ENCODE peak calls at places on chromosome 3, in six cellular contexts. Q, M, N, Y, B and H are unnamed samples. For H3K36me3, the result is how much of the 10 kb centered on the place peaks cover.

GRCh38 chr3:28576590-28577220 is 228.1 kb upstream of the AZI2 start:
- DNase-seq in Y (no peak), M (no peak), B (no peak), N (no peak), Q (no peak), H (peak)

GRCh38 chr3:48636149-48636548 is 888 bp upstream of the SLC26A6 start:
- DNase-seq in Y (peak), M (no peak), N (no peak), Q (no peak), B (no peak), H (no peak)

GRCh38 chr3:157530637-157531300 is 27.6 kb upstream of the VEPH1 start:
- DNase-seq in Q (no peak), M (no peak), B (peak), N (no peak), Y (peak), H (no peak)

GRCh38 chr3:140151321-140151720 is 216.3 kb downstream of the CLSTN2 start:
- DNase-seq in M (no peak), N (no peak), Y (no peak), B (no peak), Q (no peak), H (no peak)

GRCh38 chr3:82103241-82103640 is 341.8 kb upstream of the GBE1 start:
- DNase-seq in N (no peak), B (no peak), Y (no peak), Q (no peak), M (no peak), H (no peak)

GRCh38 chr3:37811625-37812356 is 49.9 kb upstream of the CTDSPL start:
- DNase-seq in Y (no peak), Q (no peak), M (no peak), B (peak), N (no peak), H (no peak)

GRCh38 chr3:160133757-160134156 is 91.5 kb upstream of the C3orf80 start:
- DNase-seq in B (no peak), Q (no peak), M (peak), N (no peak), Y (no peak), H (peak)

GRCh38 chr3:195064300-195064931 is 206.5 kb downstream of the XXYLT1 start:
- DNase-seq in B (peak), M (no peak), N (no peak), Q (no peak), Y (no peak), H (no peak)

GRCh38 chr3:155744091-155744625 is 713 bp downstream of the PLCH1 start:
- DNase-seq in N (peak), Q (no peak), B (peak), M (no peak), Y (peak), H (peak)

GRCh38 chr3:120033594-120033993 is 60.7 kb downstream of the GSK3B start:
- DNase-seq in Y (no peak), M (no peak), Q (no peak), B (no peak), N (no peak), H (no peak)

GRCh38 chr3:188633206-188633605 is 479.2 kb downstream of the LPP start:
- DNase-seq in N (no peak), Q (no peak), Y (no peak), M (no peak), B (no peak), H (no peak)

DNA sequence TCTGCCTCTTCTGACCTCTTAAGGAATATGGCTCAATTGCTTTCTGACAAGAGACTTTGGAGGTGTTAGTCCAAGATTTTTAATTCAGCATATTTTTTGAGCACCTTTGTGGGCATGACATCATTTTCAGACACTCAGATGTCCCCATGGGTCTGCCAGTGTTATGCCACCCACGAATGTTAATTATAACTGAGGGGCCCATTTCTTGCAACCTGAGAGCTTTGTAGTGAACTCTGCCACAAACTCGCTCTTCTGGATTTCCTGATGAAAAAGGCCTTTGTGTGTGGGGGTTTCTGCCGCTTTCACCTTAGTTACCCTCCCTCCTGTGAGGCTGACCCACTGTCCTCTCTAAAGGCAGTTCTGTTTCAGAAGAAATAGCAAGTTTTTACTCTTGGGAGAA is 64.5 kb upstream of the CCR4 start:
- DNase-seq in B (no peak), M (no peak), N (no peak), Q (no peak), Y (no peak), H (no peak)
- H3K36me3 ChIP-seq in B (under half), M (half or more), N (under half), Q (under half), Y (under half), H (half or more)

GRCh38 chr3:138063416-138063815 is 52.0 kb downstream of the DZIP1L start:
- DNase-seq in Q (no peak), N (no peak), B (no peak), Y (no peak), M (no peak), H (peak)

GRCh38 chr3:138062037-138062436 is 52.1 kb downstream of the CLDN18 start:
- DNase-seq in Y (no peak), Q (no peak), N (no peak), M (no peak), B (no peak), H (no peak)

GRCh38 chr3:138065939-138066338 is 49.5 kb downstream of the DZIP1L start:
- DNase-seq in Q (no peak), Y (no peak), M (no peak), B (no peak), N (no peak), H (no peak)

GRCh38 chr3:138060792-138061191 is 50.8 kb downstream of the CLDN18 start:
- DNase-seq in M (no peak), N (no peak), Q (no peak), B (no peak), Y (no peak), H (no peak)

DNA sequence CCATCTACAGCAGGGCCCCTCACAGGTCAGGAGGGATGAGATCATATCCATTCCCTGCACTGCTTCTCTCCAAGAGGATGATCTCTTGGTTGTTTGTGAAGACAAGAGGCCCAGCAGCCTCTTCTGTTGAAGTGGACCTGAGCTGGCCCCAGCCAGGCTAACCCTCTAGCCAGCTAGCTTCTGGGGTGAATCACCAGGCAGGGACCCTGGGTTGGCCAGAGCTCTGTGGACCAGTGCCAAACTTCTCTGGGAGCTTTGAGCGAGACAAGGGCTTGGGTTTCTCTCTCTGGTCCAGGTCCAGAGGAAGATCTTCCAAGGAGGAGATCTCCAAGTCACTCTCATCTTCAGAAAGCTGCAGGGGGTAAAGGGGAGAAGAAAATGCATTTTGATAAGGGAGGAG is 52.7 kb downstream of the CLDN18 start:
- DNase-seq in B (peak), N (no peak), Q (no peak), M (no peak), Y (peak), H (no peak)
- H3K36me3 ChIP-seq in B (under half), N (under half), Q (half or more), M (under half), Y (under half), H (under half)

GRCh38 chr3:126345641-126346460 is 11.4 kb downstream of the KLF15 start:
- DNase-seq in B (no peak), Q (no peak), M (no peak), N (peak), Y (no peak), H (no peak)

GRCh38 chr3:126347543-126348161 is 9.6 kb downstream of the KLF15 start:
- DNase-seq in M (no peak), Q (no peak), B (no peak), Y (no peak), N (peak), H (no peak)

GRCh38 chr3:126348308-126348920 is 8.8 kb downstream of the KLF15 start:
- DNase-seq in M (no peak), B (no peak), N (no peak), Y (peak), Q (no peak), H (peak)

GRCh38 chr3:126345231-126345630 is 12.0 kb downstream of the KLF15 start:
- DNase-seq in B (no peak), M (no peak), N (no peak), Q (no peak), Y (no peak), H (no peak)

GRCh38 chr3:126346466-126346865 is 10.7 kb downstream of the KLF15 start:
- DNase-seq in M (no peak), Q (no peak), N (no peak), Y (no peak), B (no peak), H (no peak)
- H3K36me3 ChIP-seq in M (under half), Q (half or more), N (under half), Y (under half), B (under half), H (under half)

GRCh38 chr3:128279594-128279880 is 126.3 kb downstream of the EEFSEC start:
- DNase-seq in B (no peak), Q (no peak), M (no peak), Y (no peak), N (no peak), H (no peak)
- H3K36me3 ChIP-seq in B (under half), Q (under half), M (under half), Y (under half), N (under half), H (under half)

GRCh38 chr3:170130532-170130931 is 51.0 kb downstream of the PHC3 start:
- DNase-seq in B (no peak), Y (peak), N (no peak), M (no peak), Q (no peak), H (no peak)
- H3K36me3 ChIP-seq in B (under half), Y (under half), N (under half), M (under half), Q (half or more), H (under half)

GRCh38 chr3:95235916-95236315 is 1173.1 kb downstream of the NSUN3 start:
- DNase-seq in Q (no peak), N (no peak), M (no peak), B (no peak), Y (no peak), H (no peak)
- H3K36me3 ChIP-seq in Q (under half), N (under half), M (under half), B (under half), Y (under half), H (under half)

GRCh38 chr3:45479627-45480026 is 91.3 kb downstream of the LARS2 start:
- DNase-seq in M (no peak), B (peak), N (no peak), Q (no peak), Y (peak), H (no peak)
- H3K36me3 ChIP-seq in M (under half), B (under half), N (under half), Q (half or more), Y (under half), H (under half)

DNA sequence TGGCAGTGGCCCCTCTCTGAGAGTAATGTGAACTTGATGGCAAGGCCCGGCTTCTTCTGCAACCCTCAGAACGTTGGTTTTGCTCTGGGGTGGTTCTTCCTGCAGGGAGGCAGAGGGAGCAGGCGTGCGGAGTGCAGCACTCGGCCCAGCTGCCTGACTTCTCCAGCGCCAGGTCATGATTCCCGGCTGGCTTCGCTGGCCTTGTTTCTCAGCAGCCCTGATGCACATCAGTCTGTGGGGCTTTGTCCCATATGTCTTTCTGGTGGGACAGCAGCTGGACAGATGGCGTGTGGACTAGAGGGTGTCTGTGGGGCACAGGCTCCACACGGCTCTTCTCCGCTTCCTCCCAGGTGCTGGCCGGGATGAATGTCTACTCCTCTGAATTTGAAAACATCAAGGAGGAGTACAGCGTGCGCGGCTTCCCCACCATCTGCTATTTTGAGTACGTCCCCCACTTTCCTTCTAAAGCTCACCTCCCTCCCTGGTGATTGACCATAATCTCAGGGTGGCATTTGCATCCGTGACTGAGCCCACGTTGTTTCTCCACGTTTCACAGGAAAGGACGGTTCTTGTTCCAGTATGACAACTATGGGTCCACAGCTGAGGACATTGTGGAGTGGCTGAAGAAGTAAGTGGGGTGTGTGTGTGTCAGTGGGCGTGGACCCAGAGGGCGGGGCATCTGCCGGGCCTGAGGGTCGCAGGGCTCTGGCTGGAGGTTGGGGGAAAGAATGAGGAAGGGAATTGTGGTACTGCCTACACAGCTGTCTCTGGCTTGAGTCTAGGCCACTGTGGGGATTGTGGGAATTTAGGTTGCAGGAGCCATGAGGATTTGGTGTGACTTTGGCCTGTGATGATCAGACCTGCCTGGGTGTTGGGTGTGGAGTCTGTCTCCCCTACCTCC is 57.1 kb downstream of the PDIA5 start:
- DNase-seq in B (no peak), Q (no peak), Y (no peak), M (no peak), N (no peak), H (no peak)
- H3K36me3 ChIP-seq in B (under half), Q (half or more), Y (under half), M (under half), N (under half), H (under half)

GRCh38 chr3:134476977-134477376 is 8.8 kb downstream of the ANAPC13 start:
- DNase-seq in M (no peak), Q (no peak), N (no peak), Y (no peak), B (no peak), H (no peak)
- H3K36me3 ChIP-seq in M (under half), Q (half or more), N (under half), Y (under half), B (under half), H (under half)

DNA sequence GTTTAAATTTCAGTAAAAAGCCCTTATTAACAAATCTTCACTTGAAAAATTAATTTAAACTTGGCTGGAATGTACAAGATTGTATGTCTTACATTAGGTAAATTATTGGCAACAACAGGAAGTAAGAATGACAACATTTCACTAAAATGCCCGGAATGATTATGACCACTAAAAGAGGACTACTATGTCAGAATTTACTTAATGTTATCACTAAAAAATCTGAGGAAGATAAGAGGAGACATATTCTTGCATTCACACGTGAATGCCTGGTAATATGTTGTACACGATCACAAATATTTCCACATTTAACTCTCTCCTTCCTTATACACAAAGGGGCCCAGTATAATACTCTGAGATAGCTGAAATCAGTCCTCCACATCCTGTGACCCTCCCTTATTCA is 29.7 kb downstream of the VGLL3 start:
- DNase-seq in B (peak), M (no peak), Y (peak), Q (no peak), N (no peak), H (no peak)
- H3K36me3 ChIP-seq in B (under half), M (under half), Y (under half), Q (under half), N (under half), H (under half)